ENCODE peak calls at places on chromosomes 5 and 9, in seven cellular contexts. One of them, this sample, is unnamed. For H3K4me1, the result is how much of the 10 kb centered on the place peaks cover.

GRCh38 chr5:35908814-35909213 is 29.6 kb downstream of the CAPSL start:
- DNase-seq in neural progenitor cell: peak
- DNase-seq in cardiac muscle cell: no peak
- DNase-seq in CD8-positive, alpha-beta T cell: no peak
- DNase-seq in hepatocyte: peak
- DNase-seq in CD8-positive, alpha-beta memory T cell: no peak
- DNase-seq in heart right ventricle: no peak
- DNase-seq in this sample: no peak

GRCh38 chr5:118008779-118009178 is 979.6 kb downstream of the DTWD2 start:
- DNase-seq in cardiac muscle cell: no peak
- DNase-seq in hepatocyte: no peak
- DNase-seq in CD8-positive, alpha-beta memory T cell: no peak
- DNase-seq in CD8-positive, alpha-beta T cell: no peak
- DNase-seq in neural progenitor cell: no peak
- DNase-seq in heart right ventricle: no peak
- DNase-seq in this sample: no peak

GRCh38 chr5:180643191-180643851 is 6.1 kb downstream of the FLT4 start:
- DNase-seq in hepatocyte: peak
- DNase-seq in CD8-positive, alpha-beta memory T cell: no peak
- DNase-seq in CD8-positive, alpha-beta T cell: no peak
- DNase-seq in neural progenitor cell: no peak
- DNase-seq in heart right ventricle: no peak
- DNase-seq in cardiac muscle cell: no peak
- DNase-seq in this sample: no peak

GRCh38 chr5:95973793-95974325 is 12.2 kb upstream of the ELL2 start:
- DNase-seq in neural progenitor cell: no peak
- DNase-seq in heart right ventricle: no peak
- DNase-seq in cardiac muscle cell: peak
- DNase-seq in CD8-positive, alpha-beta T cell: no peak
- DNase-seq in hepatocyte: no peak
- DNase-seq in CD8-positive, alpha-beta memory T cell: peak
- DNase-seq in this sample: no peak

GRCh38 chr9:83444110-83444509 is 94.1 kb downstream of the FRMD3 start:
- DNase-seq in cardiac muscle cell: peak
- DNase-seq in heart right ventricle: peak
- DNase-seq in neural progenitor cell: no peak
- DNase-seq in CD8-positive, alpha-beta T cell: no peak
- DNase-seq in CD8-positive, alpha-beta memory T cell: no peak
- DNase-seq in hepatocyte: no peak
- DNase-seq in this sample: no peak

GRCh38 chr5:168467755-168468280 is 18.5 kb upstream of the RARS1 start:
- DNase-seq in CD8-positive, alpha-beta T cell: no peak
- DNase-seq in cardiac muscle cell: no peak
- DNase-seq in heart right ventricle: no peak
- DNase-seq in CD8-positive, alpha-beta memory T cell: no peak
- DNase-seq in hepatocyte: no peak
- DNase-seq in neural progenitor cell: no peak
- DNase-seq in this sample: no peak

GRCh38 chr9:89436963-89437625 is 60.8 kb downstream of the SEMA4D start:
- DNase-seq in CD8-positive, alpha-beta memory T cell: peak
- DNase-seq in heart right ventricle: no peak
- DNase-seq in cardiac muscle cell: no peak
- DNase-seq in hepatocyte: peak
- DNase-seq in neural progenitor cell: no peak
- DNase-seq in CD8-positive, alpha-beta T cell: peak
- DNase-seq in this sample: peak

GRCh38 chr5:52878671-52879070 is 91.0 kb downstream of the ITGA1 start:
- DNase-seq in hepatocyte: no peak
- DNase-seq in neural progenitor cell: no peak
- DNase-seq in cardiac muscle cell: peak
- DNase-seq in CD8-positive, alpha-beta memory T cell: no peak
- DNase-seq in CD8-positive, alpha-beta T cell: no peak
- DNase-seq in heart right ventricle: no peak
- DNase-seq in this sample: no peak

GRCh38 chr5:30540150-30540549 is 653.3 kb upstream of the CDH6 start:
- DNase-seq in hepatocyte: no peak
- DNase-seq in cardiac muscle cell: no peak
- DNase-seq in CD8-positive, alpha-beta memory T cell: no peak
- DNase-seq in heart right ventricle: no peak
- DNase-seq in CD8-positive, alpha-beta T cell: no peak
- DNase-seq in neural progenitor cell: no peak
- DNase-seq in this sample: no peak

GRCh38 chr9:93587651-93588347 is 11.4 kb downstream of the PHF2 start:
- DNase-seq in CD8-positive, alpha-beta memory T cell: no peak
- DNase-seq in CD8-positive, alpha-beta T cell: no peak
- DNase-seq in heart right ventricle: no peak
- DNase-seq in hepatocyte: peak
- DNase-seq in cardiac muscle cell: no peak
- DNase-seq in neural progenitor cell: peak
- DNase-seq in this sample: no peak

GRCh38 chr9:93587284-93587650 is 10.9 kb downstream of the PHF2 start:
- DNase-seq in hepatocyte: no peak
- DNase-seq in cardiac muscle cell: no peak
- DNase-seq in neural progenitor cell: no peak
- DNase-seq in CD8-positive, alpha-beta T cell: no peak
- DNase-seq in CD8-positive, alpha-beta memory T cell: no peak
- DNase-seq in heart right ventricle: no peak
- DNase-seq in this sample: no peak

GRCh38 chr9:93585695-93586094 is 9.3 kb downstream of the PHF2 start:
- DNase-seq in CD8-positive, alpha-beta T cell: no peak
- DNase-seq in cardiac muscle cell: no peak
- DNase-seq in hepatocyte: no peak
- DNase-seq in heart right ventricle: no peak
- DNase-seq in CD8-positive, alpha-beta memory T cell: no peak
- DNase-seq in neural progenitor cell: no peak
- DNase-seq in this sample: no peak

GRCh38 chr9:93585259-93585658 is 8.9 kb downstream of the PHF2 start:
- DNase-seq in hepatocyte: no peak
- DNase-seq in CD8-positive, alpha-beta memory T cell: no peak
- DNase-seq in heart right ventricle: no peak
- DNase-seq in cardiac muscle cell: no peak
- DNase-seq in CD8-positive, alpha-beta T cell: no peak
- DNase-seq in neural progenitor cell: no peak
- DNase-seq in this sample: no peak

GRCh38 chr9:93586290-93587057 is 10.1 kb downstream of the PHF2 start:
- DNase-seq in CD8-positive, alpha-beta memory T cell: no peak
- DNase-seq in CD8-positive, alpha-beta T cell: no peak
- DNase-seq in hepatocyte: no peak
- DNase-seq in heart right ventricle: no peak
- DNase-seq in cardiac muscle cell: no peak
- DNase-seq in neural progenitor cell: no peak
- DNase-seq in this sample: no peak
- H3K4me1 ChIP-seq in CD8-positive, alpha-beta memory T cell: under half
- H3K4me1 ChIP-seq in CD8-positive, alpha-beta T cell: under half
- H3K4me1 ChIP-seq in hepatocyte: under half
- H3K4me1 ChIP-seq in heart right ventricle: half or more
- H3K4me1 ChIP-seq in cardiac muscle cell: under half
- H3K4me1 ChIP-seq in neural progenitor cell: under half
- H3K4me1 ChIP-seq in this sample: under half

DNA sequence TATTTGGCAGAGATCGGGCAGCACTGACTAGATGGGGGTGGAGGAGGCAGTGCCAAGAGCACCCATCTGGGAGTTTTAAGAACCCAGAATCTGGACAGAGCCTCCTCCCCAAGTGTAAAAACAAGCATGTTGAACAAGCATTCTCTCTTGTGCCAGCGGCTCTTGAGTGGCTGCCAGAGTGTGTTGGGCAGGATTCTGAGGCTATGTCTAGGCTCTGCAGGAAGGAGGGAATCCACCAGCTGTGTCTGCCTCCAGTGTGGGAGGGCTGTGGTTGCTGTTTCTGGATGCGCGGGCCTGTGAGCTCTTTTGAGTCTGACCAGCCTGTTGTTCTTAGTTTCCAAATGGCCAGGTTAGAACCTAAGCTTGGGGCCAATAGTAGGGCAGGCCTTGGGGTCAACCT is 39.8 kb downstream of the HMCN2 start:
- DNase-seq in hepatocyte: no peak
- DNase-seq in CD8-positive, alpha-beta T cell: no peak
- DNase-seq in heart right ventricle: no peak
- DNase-seq in neural progenitor cell: no peak
- DNase-seq in CD8-positive, alpha-beta memory T cell: no peak
- DNase-seq in cardiac muscle cell: peak
- DNase-seq in this sample: no peak
- H3K27ac ChIP-seq in hepatocyte: no peak
- H3K27ac ChIP-seq in CD8-positive, alpha-beta T cell: no peak
- H3K27ac ChIP-seq in heart right ventricle: no peak
- H3K27ac ChIP-seq in neural progenitor cell: no peak
- H3K27ac ChIP-seq in CD8-positive, alpha-beta memory T cell: no peak
- H3K27ac ChIP-seq in cardiac muscle cell: no peak
- H3K27ac ChIP-seq in this sample: no peak

GRCh38 chr9:113620016-113620376 is 156.5 kb downstream of the RGS3 start:
- DNase-seq in CD8-positive, alpha-beta memory T cell: no peak
- DNase-seq in hepatocyte: no peak
- DNase-seq in CD8-positive, alpha-beta T cell: no peak
- DNase-seq in heart right ventricle: no peak
- DNase-seq in cardiac muscle cell: no peak
- DNase-seq in neural progenitor cell: no peak
- DNase-seq in this sample: no peak
- H3K4me1 ChIP-seq in CD8-positive, alpha-beta memory T cell: under half
- H3K4me1 ChIP-seq in hepatocyte: under half
- H3K4me1 ChIP-seq in CD8-positive, alpha-beta T cell: under half
- H3K4me1 ChIP-seq in heart right ventricle: half or more
- H3K4me1 ChIP-seq in cardiac muscle cell: under half
- H3K4me1 ChIP-seq in neural progenitor cell: under half
- H3K4me1 ChIP-seq in this sample: under half

GRCh38 chr9:99352786-99353185 is 130.7 kb downstream of the SEC61B start:
- DNase-seq in cardiac muscle cell: no peak
- DNase-seq in CD8-positive, alpha-beta memory T cell: no peak
- DNase-seq in neural progenitor cell: no peak
- DNase-seq in heart right ventricle: no peak
- DNase-seq in hepatocyte: no peak
- DNase-seq in CD8-positive, alpha-beta T cell: no peak
- DNase-seq in this sample: no peak

GRCh38 chr9:99350461-99350860 is 128.4 kb downstream of the SEC61B start:
- DNase-seq in hepatocyte: no peak
- DNase-seq in neural progenitor cell: no peak
- DNase-seq in CD8-positive, alpha-beta memory T cell: no peak
- DNase-seq in CD8-positive, alpha-beta T cell: no peak
- DNase-seq in heart right ventricle: no peak
- DNase-seq in cardiac muscle cell: no peak
- DNase-seq in this sample: no peak

GRCh38 chr9:99354104-99354503 is 132.0 kb downstream of the SEC61B start:
- DNase-seq in hepatocyte: no peak
- DNase-seq in CD8-positive, alpha-beta memory T cell: no peak
- DNase-seq in cardiac muscle cell: peak
- DNase-seq in neural progenitor cell: no peak
- DNase-seq in CD8-positive, alpha-beta T cell: no peak
- DNase-seq in heart right ventricle: no peak
- DNase-seq in this sample: no peak

GRCh38 chr9:99351647-99352046 is 129.6 kb downstream of the SEC61B start:
- DNase-seq in cardiac muscle cell: no peak
- DNase-seq in CD8-positive, alpha-beta memory T cell: no peak
- DNase-seq in CD8-positive, alpha-beta T cell: no peak
- DNase-seq in heart right ventricle: no peak
- DNase-seq in neural progenitor cell: no peak
- DNase-seq in hepatocyte: no peak
- DNase-seq in this sample: no peak

GRCh38 chr9:99353408-99353807 is 131.3 kb downstream of the SEC61B start:
- DNase-seq in hepatocyte: no peak
- DNase-seq in neural progenitor cell: no peak
- DNase-seq in CD8-positive, alpha-beta memory T cell: no peak
- DNase-seq in cardiac muscle cell: peak
- DNase-seq in heart right ventricle: no peak
- DNase-seq in CD8-positive, alpha-beta T cell: no peak
- DNase-seq in this sample: no peak
- H3K27ac ChIP-seq in hepatocyte: no peak
- H3K27ac ChIP-seq in neural progenitor cell: no peak
- H3K27ac ChIP-seq in CD8-positive, alpha-beta memory T cell: no peak
- H3K27ac ChIP-seq in cardiac muscle cell: no peak
- H3K27ac ChIP-seq in heart right ventricle: no peak
- H3K27ac ChIP-seq in CD8-positive, alpha-beta T cell: no peak
- H3K27ac ChIP-seq in this sample: no peak

GRCh38 chr5:142819816-142820215 is 49.6 kb downstream of the ARHGAP26 start:
- DNase-seq in CD8-positive, alpha-beta memory T cell: no peak
- DNase-seq in cardiac muscle cell: peak
- DNase-seq in neural progenitor cell: no peak
- DNase-seq in hepatocyte: no peak
- DNase-seq in CD8-positive, alpha-beta T cell: no peak
- DNase-seq in heart right ventricle: no peak
- DNase-seq in this sample: no peak
- H3K4me1 ChIP-seq in CD8-positive, alpha-beta memory T cell: under half
- H3K4me1 ChIP-seq in cardiac muscle cell: under half
- H3K4me1 ChIP-seq in neural progenitor cell: under half
- H3K4me1 ChIP-seq in hepatocyte: under half
- H3K4me1 ChIP-seq in CD8-positive, alpha-beta T cell: under half
- H3K4me1 ChIP-seq in heart right ventricle: half or more
- H3K4me1 ChIP-seq in this sample: under half

DNA sequence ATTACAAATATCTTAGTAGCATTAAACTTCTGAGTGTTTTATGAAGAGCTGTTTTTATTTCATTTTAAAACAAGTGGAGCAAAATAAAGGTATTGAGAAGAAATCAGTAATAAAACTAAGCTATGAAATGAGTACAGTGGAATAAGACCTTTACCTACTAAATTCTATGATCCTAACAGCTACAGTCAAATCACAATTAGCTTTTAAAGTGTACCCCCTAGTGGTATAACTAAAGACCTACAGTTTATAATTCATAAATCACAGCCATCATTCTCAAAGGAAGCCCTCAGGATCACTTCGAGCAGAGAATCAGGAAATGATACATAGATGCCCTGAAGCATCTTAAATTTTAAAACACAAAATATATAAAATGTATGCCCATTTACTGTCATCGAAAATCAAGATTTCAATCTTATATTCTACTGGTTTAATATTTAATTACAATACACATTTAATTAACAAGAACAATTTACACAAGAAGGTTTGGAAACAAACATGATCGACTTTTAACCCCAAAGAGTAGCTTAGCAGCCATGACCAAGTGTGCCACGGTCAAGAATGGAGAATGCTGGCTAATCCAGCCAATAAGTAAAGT is 12.3 kb downstream of the CCNH start:
- DNase-seq in CD8-positive, alpha-beta memory T cell: peak
- DNase-seq in CD8-positive, alpha-beta T cell: no peak
- DNase-seq in cardiac muscle cell: peak
- DNase-seq in heart right ventricle: no peak
- DNase-seq in hepatocyte: peak
- DNase-seq in neural progenitor cell: peak
- DNase-seq in this sample: peak
- H3K27ac ChIP-seq in CD8-positive, alpha-beta memory T cell: no peak
- H3K27ac ChIP-seq in CD8-positive, alpha-beta T cell: no peak
- H3K27ac ChIP-seq in cardiac muscle cell: no peak
- H3K27ac ChIP-seq in heart right ventricle: no peak
- H3K27ac ChIP-seq in hepatocyte: no peak
- H3K27ac ChIP-seq in neural progenitor cell: no peak
- H3K27ac ChIP-seq in this sample: peak